ENCODE peak calls at places on chromosomes 12 and 14, in eight cellular contexts. J is stimulated activated CD4-positive, alpha-beta T cell treated with anti-CD3 and anti-CD28 coated beads, Interleukin-1b, Interleukin-23, amount 100 ng/mL, for 24 hours; H is C1 segment of cervical spinal cord; U is hepatic stellate cell; P is psoas muscle; G is bronchial epithelial cell; A is endothelial cell; E is GM23248. C is an unnamed sample.

GRCh38 chr12:75831413-75831812 is 200.2 kb downstream of the PHLDA1 start:
- DNase-seq in J (no peak), G (no peak), P (no peak), H (no peak), U (no peak), E (no peak), A (no peak), C (no peak)

GRCh38 chr12:15208140-15208539 is 13.1 kb downstream of the RERG start:
- DNase-seq in J (no peak), P (no peak), U (no peak), G (peak), E (peak), A (no peak), H (no peak), C (no peak)

GRCh38 chr12:101670007-101670671 is 27.3 kb upstream of the CHPT1 start:
- DNase-seq in H (no peak), J (no peak), E (peak), U (peak), A (peak), G (peak), P (no peak), C (no peak)

GRCh38 chr12:23504043-23504442 is 445.4 kb downstream of the SOX5 start:
- DNase-seq in P (no peak), G (no peak), U (no peak), A (no peak), E (no peak), H (no peak), J (no peak), C (peak)

GRCh38 chr14:104011824-104012517 is 69.6 kb upstream of the RD3L start:
- DNase-seq in A (no peak), E (no peak), J (no peak), G (no peak), P (no peak), H (no peak), U (no peak), C (no peak)

GRCh38 chr12:56787498-56787897 is 24.4 kb downstream of the HSD17B6 start:
- DNase-seq in G (no peak), J (no peak), A (no peak), H (no peak), E (no peak), P (no peak), U (no peak), C (no peak)

GRCh38 chr12:5430639-5431603 is 987 bp upstream of the NTF3 start:
- DNase-seq in A (peak), J (no peak), E (peak), G (no peak), P (no peak), U (peak), H (no peak), C (no peak)

GRCh38 chr14:46646796-46647195 is 4.8 kb downstream of the RPL10L start:
- DNase-seq in A (no peak), E (no peak), J (no peak), P (no peak), U (no peak), H (no peak), G (no peak), C (no peak)

GRCh38 chr14:50658203-50658602 is 9.9 kb downstream of the SAV1 start:
- DNase-seq in H (no peak), G (peak), P (no peak), J (no peak), U (peak), E (peak), A (no peak), C (no peak)

GRCh38 chr12:128844031-128844635 is 9.1 kb upstream of the GLT1D1 start:
- DNase-seq in J (no peak), P (no peak), H (no peak), E (no peak), A (peak), U (no peak), G (no peak), C (peak)

GRCh38 chr12:52050116-52050770 is 999 bp upstream of the NR4A1 start:
- DNase-seq in P (no peak), J (no peak), G (no peak), A (no peak), E (no peak), U (no peak), H (no peak), C (peak)

GRCh38 chr12:104567832-104568490 is 111.2 kb downstream of the CHST11 start:
- DNase-seq in G (no peak), A (no peak), H (peak), U (no peak), E (no peak), P (no peak), J (no peak), C (no peak)

GRCh38 chr12:41521872-41522379 is 333.8 kb downstream of the PDZRN4 start:
- DNase-seq in A (no peak), E (peak), P (no peak), H (no peak), G (peak), J (no peak), U (peak), C (no peak)

C was measured in H9.